ENCODE peak calls at places on chromosome 22, in seven cellular contexts. One of them, this sample, is unnamed.

GRCh38 chr22:37852418-37852817 is 3.2 kb downstream of the EIF3L start:
- DNase-seq in ACHN: no peak
- DNase-seq in NCI-H146: no peak
- DNase-seq in stimulated activated naive CD8-positive, alpha-beta T cell treated with anti-CD3 and anti-CD28 coated beads, Interleukin-15, amount 100 ng/mL, for 72 hours: no peak
- DNase-seq in AML-193: no peak
- DNase-seq in AG04450: no peak
- DNase-seq in activated CD8-positive, alpha-beta memory T cell treated with anti-CD3 and anti-CD28 coated beads for 4 hours: no peak
- DNase-seq in this sample: no peak

GRCh38 chr22:18000441-18001039 is 23.8 kb downstream of the MICAL3 start:
- DNase-seq in ACHN: no peak
- DNase-seq in NCI-H146: peak
- DNase-seq in stimulated activated naive CD8-positive, alpha-beta T cell treated with anti-CD3 and anti-CD28 coated beads, Interleukin-15, amount 100 ng/mL, for 72 hours: peak
- DNase-seq in AML-193: no peak
- DNase-seq in AG04450: no peak
- DNase-seq in activated CD8-positive, alpha-beta memory T cell treated with anti-CD3 and anti-CD28 coated beads for 4 hours: no peak
- DNase-seq in this sample: no peak

GRCh38 chr22:46063861-46064235 is 86.5 kb upstream of the PPARA start:
- DNase-seq in ACHN: no peak
- DNase-seq in NCI-H146: no peak
- DNase-seq in stimulated activated naive CD8-positive, alpha-beta T cell treated with anti-CD3 and anti-CD28 coated beads, Interleukin-15, amount 100 ng/mL, for 72 hours: no peak
- DNase-seq in AML-193: no peak
- DNase-seq in AG04450: no peak
- DNase-seq in activated CD8-positive, alpha-beta memory T cell treated with anti-CD3 and anti-CD28 coated beads for 4 hours: no peak
- DNase-seq in this sample: no peak

GRCh38 chr22:47872761-47873535 is 1110.5 kb downstream of the TBC1D22A start:
- DNase-seq in ACHN: no peak
- DNase-seq in NCI-H146: no peak
- DNase-seq in stimulated activated naive CD8-positive, alpha-beta T cell treated with anti-CD3 and anti-CD28 coated beads, Interleukin-15, amount 100 ng/mL, for 72 hours: no peak
- DNase-seq in AML-193: no peak
- DNase-seq in AG04450: no peak
- DNase-seq in activated CD8-positive, alpha-beta memory T cell treated with anti-CD3 and anti-CD28 coated beads for 4 hours: no peak
- DNase-seq in this sample: no peak

GRCh38 chr22:31238057-31238456 is 26.0 kb downstream of the LIMK2 start:
- DNase-seq in ACHN: no peak
- DNase-seq in NCI-H146: no peak
- DNase-seq in stimulated activated naive CD8-positive, alpha-beta T cell treated with anti-CD3 and anti-CD28 coated beads, Interleukin-15, amount 100 ng/mL, for 72 hours: no peak
- DNase-seq in AML-193: no peak
- DNase-seq in AG04450: no peak
- DNase-seq in activated CD8-positive, alpha-beta memory T cell treated with anti-CD3 and anti-CD28 coated beads for 4 hours: no peak
- DNase-seq in this sample: no peak

GRCh38 chr22:37643225-37643847 is 3.9 kb downstream of the SH3BP1 start:
- DNase-seq in ACHN: peak
- DNase-seq in NCI-H146: peak
- DNase-seq in stimulated activated naive CD8-positive, alpha-beta T cell treated with anti-CD3 and anti-CD28 coated beads, Interleukin-15, amount 100 ng/mL, for 72 hours: peak
- DNase-seq in AML-193: peak
- DNase-seq in AG04450: peak
- DNase-seq in activated CD8-positive, alpha-beta memory T cell treated with anti-CD3 and anti-CD28 coated beads for 4 hours: peak
- DNase-seq in this sample: peak

GRCh38 chr22:38201718-38202436 is at the start of gene MAFF:
- DNase-seq in ACHN: peak
- DNase-seq in NCI-H146: peak
- DNase-seq in stimulated activated naive CD8-positive, alpha-beta T cell treated with anti-CD3 and anti-CD28 coated beads, Interleukin-15, amount 100 ng/mL, for 72 hours: peak
- DNase-seq in AML-193: peak
- DNase-seq in AG04450: peak
- DNase-seq in activated CD8-positive, alpha-beta memory T cell treated with anti-CD3 and anti-CD28 coated beads for 4 hours: peak
- DNase-seq in this sample: peak

GRCh38 chr22:36740716-36741115 is 35.2 kb downstream of the IFT27 start:
- DNase-seq in ACHN: no peak
- DNase-seq in NCI-H146: no peak
- DNase-seq in stimulated activated naive CD8-positive, alpha-beta T cell treated with anti-CD3 and anti-CD28 coated beads, Interleukin-15, amount 100 ng/mL, for 72 hours: no peak
- DNase-seq in AML-193: no peak
- DNase-seq in AG04450: no peak
- DNase-seq in activated CD8-positive, alpha-beta memory T cell treated with anti-CD3 and anti-CD28 coated beads for 4 hours: no peak
- DNase-seq in this sample: no peak

GRCh38 chr22:20419664-20419951 is 18.0 kb downstream of the SCARF2 start:
- DNase-seq in ACHN: no peak
- DNase-seq in NCI-H146: no peak
- DNase-seq in stimulated activated naive CD8-positive, alpha-beta T cell treated with anti-CD3 and anti-CD28 coated beads, Interleukin-15, amount 100 ng/mL, for 72 hours: no peak
- DNase-seq in AML-193: no peak
- DNase-seq in AG04450: no peak
- DNase-seq in activated CD8-positive, alpha-beta memory T cell treated with anti-CD3 and anti-CD28 coated beads for 4 hours: no peak
- DNase-seq in this sample: no peak

GRCh38 chr22:35173655-35174054 is 83.6 kb upstream of the HMGXB4 start:
- DNase-seq in ACHN: no peak
- DNase-seq in NCI-H146: no peak
- DNase-seq in stimulated activated naive CD8-positive, alpha-beta T cell treated with anti-CD3 and anti-CD28 coated beads, Interleukin-15, amount 100 ng/mL, for 72 hours: no peak
- DNase-seq in AML-193: no peak
- DNase-seq in AG04450: no peak
- DNase-seq in activated CD8-positive, alpha-beta memory T cell treated with anti-CD3 and anti-CD28 coated beads for 4 hours: no peak
- DNase-seq in this sample: no peak

GRCh38 chr22:47386812-47387510 is 624.5 kb downstream of the TBC1D22A start:
- DNase-seq in ACHN: no peak
- DNase-seq in NCI-H146: no peak
- DNase-seq in stimulated activated naive CD8-positive, alpha-beta T cell treated with anti-CD3 and anti-CD28 coated beads, Interleukin-15, amount 100 ng/mL, for 72 hours: no peak
- DNase-seq in AML-193: no peak
- DNase-seq in AG04450: no peak
- DNase-seq in activated CD8-positive, alpha-beta memory T cell treated with anti-CD3 and anti-CD28 coated beads for 4 hours: no peak
- DNase-seq in this sample: no peak

GRCh38 chr22:50701076-50701419 is 28.4 kb downstream of the SHANK3 start:
- DNase-seq in ACHN: no peak
- DNase-seq in NCI-H146: no peak
- DNase-seq in stimulated activated naive CD8-positive, alpha-beta T cell treated with anti-CD3 and anti-CD28 coated beads, Interleukin-15, amount 100 ng/mL, for 72 hours: no peak
- DNase-seq in AML-193: no peak
- DNase-seq in AG04450: no peak
- DNase-seq in activated CD8-positive, alpha-beta memory T cell treated with anti-CD3 and anti-CD28 coated beads for 4 hours: no peak
- DNase-seq in this sample: no peak

GRCh38 chr22:50363411-50364194 is 20.5 kb downstream of the PPP6R2 start:
- DNase-seq in ACHN: no peak
- DNase-seq in NCI-H146: no peak
- DNase-seq in stimulated activated naive CD8-positive, alpha-beta T cell treated with anti-CD3 and anti-CD28 coated beads, Interleukin-15, amount 100 ng/mL, for 72 hours: no peak
- DNase-seq in AML-193: no peak
- DNase-seq in AG04450: no peak
- DNase-seq in activated CD8-positive, alpha-beta memory T cell treated with anti-CD3 and anti-CD28 coated beads for 4 hours: no peak
- DNase-seq in this sample: no peak

This sample was measured in HFF-Myc.